ENCODE peak calls at places on chromosomes 11 and 22, in ten cellular contexts. One of them, this sample, is unnamed.
A peak's percentile ranks its signal among the peaks of the same experiment; 100 is the strongest.

GRCh38 chr11:88354909-88355308 is 17.4 kb upstream of the CTSC start:
- DNase-seq in ELF-1: no peak
- DNase-seq in NCI-H460: no peak
- DNase-seq in HTR-8/SVneo: no peak
- DNase-seq in A172: no peak
- DNase-seq in hippocampal formation: no peak
- DNase-seq in astrocyte of the spinal cord: no peak
- DNase-seq in T follicular helper cell: no peak
- DNase-seq in H54: no peak
- DNase-seq in RPMI7951: no peak
- DNase-seq in this sample: no peak

GRCh38 chr11:67265633-67266423 is 445 bp upstream of the GRK2 start:
- DNase-seq in ELF-1: peak; percentile 72
- DNase-seq in NCI-H460: peak; percentile 46
- DNase-seq in HTR-8/SVneo: peak; percentile 92
- DNase-seq in A172: no peak
- DNase-seq in hippocampal formation: peak; percentile 67
- DNase-seq in astrocyte of the spinal cord: no peak
- DNase-seq in T follicular helper cell: peak; percentile 68
- DNase-seq in H54: peak; percentile 88
- DNase-seq in RPMI7951: peak; percentile 54
- DNase-seq in this sample: peak; percentile 73

GRCh38 chr11:76599041-76600013 is 71.2 kb downstream of the LRRC32 start:
- DNase-seq in ELF-1: peak; percentile 81
- DNase-seq in NCI-H460: no peak
- DNase-seq in HTR-8/SVneo: peak; percentile 76
- DNase-seq in A172: peak; percentile 52
- DNase-seq in hippocampal formation: no peak
- DNase-seq in astrocyte of the spinal cord: peak; percentile 72
- DNase-seq in T follicular helper cell: no peak
- DNase-seq in H54: no peak
- DNase-seq in RPMI7951: peak; percentile 86
- DNase-seq in this sample: no peak

GRCh38 chr11:69868871-69869270 is 49.7 kb upstream of the FGF3 start:
- DNase-seq in ELF-1: no peak
- DNase-seq in NCI-H460: no peak
- DNase-seq in HTR-8/SVneo: no peak
- DNase-seq in A172: no peak
- DNase-seq in hippocampal formation: no peak
- DNase-seq in astrocyte of the spinal cord: no peak
- DNase-seq in T follicular helper cell: no peak
- DNase-seq in H54: no peak
- DNase-seq in RPMI7951: no peak
- DNase-seq in this sample: no peak

GRCh38 chr11:111913031-111913861 is 712 bp downstream of the HSPB2 start:
- DNase-seq in ELF-1: no peak
- DNase-seq in NCI-H460: no peak
- DNase-seq in HTR-8/SVneo: no peak
- DNase-seq in A172: no peak
- DNase-seq in hippocampal formation: no peak
- DNase-seq in astrocyte of the spinal cord: no peak
- DNase-seq in T follicular helper cell: no peak
- DNase-seq in H54: no peak
- DNase-seq in RPMI7951: no peak
- DNase-seq in this sample: no peak

GRCh38 chr11:86891020-86891419 is 64.2 kb downstream of the FZD4 start:
- DNase-seq in ELF-1: peak; percentile 76
- DNase-seq in NCI-H460: no peak
- DNase-seq in HTR-8/SVneo: no peak
- DNase-seq in A172: no peak
- DNase-seq in hippocampal formation: no peak
- DNase-seq in astrocyte of the spinal cord: no peak
- DNase-seq in T follicular helper cell: no peak
- DNase-seq in H54: no peak
- DNase-seq in RPMI7951: no peak
- DNase-seq in this sample: no peak

GRCh38 chr11:79390477-79390876 is 50.4 kb downstream of the TENM4 start:
- DNase-seq in ELF-1: no peak
- DNase-seq in NCI-H460: no peak
- DNase-seq in HTR-8/SVneo: no peak
- DNase-seq in A172: no peak
- DNase-seq in hippocampal formation: no peak
- DNase-seq in astrocyte of the spinal cord: no peak
- DNase-seq in T follicular helper cell: no peak
- DNase-seq in H54: no peak
- DNase-seq in RPMI7951: peak; percentile 57
- DNase-seq in this sample: no peak

GRCh38 chr11:108122166-108122628 is 830 bp downstream of the ACAT1 start:
- DNase-seq in ELF-1: peak; percentile 9
- DNase-seq in NCI-H460: no peak
- DNase-seq in HTR-8/SVneo: peak; percentile 34
- DNase-seq in A172: peak; percentile 7
- DNase-seq in hippocampal formation: peak; percentile 22
- DNase-seq in astrocyte of the spinal cord: peak; percentile 31
- DNase-seq in T follicular helper cell: no peak
- DNase-seq in H54: no peak
- DNase-seq in RPMI7951: peak; percentile 42
- DNase-seq in this sample: no peak

GRCh38 chr11:33957304-33957917 is 65.5 kb upstream of the LMO2 start:
- DNase-seq in ELF-1: no peak
- DNase-seq in NCI-H460: no peak
- DNase-seq in HTR-8/SVneo: no peak
- DNase-seq in A172: no peak
- DNase-seq in hippocampal formation: no peak
- DNase-seq in astrocyte of the spinal cord: no peak
- DNase-seq in T follicular helper cell: no peak
- DNase-seq in H54: no peak
- DNase-seq in RPMI7951: no peak
- DNase-seq in this sample: no peak

GRCh38 chr11:2787816-2788750 is 88.3 kb upstream of the KCNQ1OT1 start:
- DNase-seq in ELF-1: peak; percentile 60
- DNase-seq in NCI-H460: no peak
- DNase-seq in HTR-8/SVneo: no peak
- DNase-seq in A172: no peak
- DNase-seq in hippocampal formation: no peak
- DNase-seq in astrocyte of the spinal cord: no peak
- DNase-seq in T follicular helper cell: no peak
- DNase-seq in H54: no peak
- DNase-seq in RPMI7951: no peak
- DNase-seq in this sample: no peak

GRCh38 chr22:49544286-49544685 is 283.4 kb downstream of the BRD1 start:
- DNase-seq in ELF-1: peak; percentile 62
- DNase-seq in NCI-H460: no peak
- DNase-seq in HTR-8/SVneo: no peak
- DNase-seq in A172: no peak
- DNase-seq in hippocampal formation: no peak
- DNase-seq in astrocyte of the spinal cord: no peak
- DNase-seq in T follicular helper cell: no peak
- DNase-seq in H54: no peak
- DNase-seq in RPMI7951: no peak
- DNase-seq in this sample: no peak

GRCh38 chr11:88827018-88827676 is 238.6 kb downstream of the GRM5 start:
- DNase-seq in ELF-1: no peak
- DNase-seq in NCI-H460: no peak
- DNase-seq in HTR-8/SVneo: no peak
- DNase-seq in A172: no peak
- DNase-seq in hippocampal formation: no peak
- DNase-seq in astrocyte of the spinal cord: no peak
- DNase-seq in T follicular helper cell: no peak
- DNase-seq in H54: no peak
- DNase-seq in RPMI7951: no peak
- DNase-seq in this sample: no peak

GRCh38 chr11:106464728-106465127 is 387.3 kb downstream of the AASDHPPT start:
- DNase-seq in ELF-1: no peak
- DNase-seq in NCI-H460: no peak
- DNase-seq in HTR-8/SVneo: no peak
- DNase-seq in A172: no peak
- DNase-seq in hippocampal formation: no peak
- DNase-seq in astrocyte of the spinal cord: no peak
- DNase-seq in T follicular helper cell: no peak
- DNase-seq in H54: no peak
- DNase-seq in RPMI7951: no peak
- DNase-seq in this sample: no peak

GRCh38 chr11:106986261-106986660 is 32.0 kb downstream of the GUCY1A2 start:
- DNase-seq in ELF-1: no peak
- DNase-seq in NCI-H460: no peak
- DNase-seq in HTR-8/SVneo: no peak
- DNase-seq in A172: no peak
- DNase-seq in hippocampal formation: no peak
- DNase-seq in astrocyte of the spinal cord: peak; percentile 62
- DNase-seq in T follicular helper cell: no peak
- DNase-seq in H54: no peak
- DNase-seq in RPMI7951: peak; percentile 34
- DNase-seq in this sample: peak; percentile 85

GRCh38 chr11:76624515-76625379 is 45.8 kb downstream of the LRRC32 start:
- DNase-seq in ELF-1: peak; percentile 88
- DNase-seq in NCI-H460: no peak
- DNase-seq in HTR-8/SVneo: no peak
- DNase-seq in A172: no peak
- DNase-seq in hippocampal formation: no peak
- DNase-seq in astrocyte of the spinal cord: no peak
- DNase-seq in T follicular helper cell: no peak
- DNase-seq in H54: no peak
- DNase-seq in RPMI7951: no peak
- DNase-seq in this sample: no peak

GRCh38 chr11:116733959-116734517 is 38.7 kb downstream of the BUD13 start:
- DNase-seq in ELF-1: no peak
- DNase-seq in NCI-H460: no peak
- DNase-seq in HTR-8/SVneo: no peak
- DNase-seq in A172: no peak
- DNase-seq in hippocampal formation: no peak
- DNase-seq in astrocyte of the spinal cord: no peak
- DNase-seq in T follicular helper cell: no peak
- DNase-seq in H54: no peak
- DNase-seq in RPMI7951: no peak
- DNase-seq in this sample: no peak

GRCh38 chr22:19109198-19110063 is 12.8 kb downstream of the DGCR2 start:
- DNase-seq in ELF-1: no peak
- DNase-seq in NCI-H460: no peak
- DNase-seq in HTR-8/SVneo: no peak
- DNase-seq in A172: no peak
- DNase-seq in hippocampal formation: no peak
- DNase-seq in astrocyte of the spinal cord: peak; percentile 40
- DNase-seq in T follicular helper cell: peak; percentile 44
- DNase-seq in H54: no peak
- DNase-seq in RPMI7951: peak; percentile 4
- DNase-seq in this sample: peak; percentile 30

GRCh38 chr22:30252411-30253204 is 6.0 kb upstream of the LIF start:
- DNase-seq in ELF-1: peak; percentile 36
- DNase-seq in NCI-H460: no peak
- DNase-seq in HTR-8/SVneo: no peak
- DNase-seq in A172: peak; percentile 78
- DNase-seq in hippocampal formation: no peak
- DNase-seq in astrocyte of the spinal cord: no peak
- DNase-seq in T follicular helper cell: no peak
- DNase-seq in H54: peak; percentile 45
- DNase-seq in RPMI7951: peak; percentile 74
- DNase-seq in this sample: no peak

GRCh38 chr22:28034760-28035401 is 115.8 kb upstream of the PITPNB start:
- DNase-seq in ELF-1: no peak
- DNase-seq in NCI-H460: no peak
- DNase-seq in HTR-8/SVneo: no peak
- DNase-seq in A172: peak; percentile 45
- DNase-seq in hippocampal formation: no peak
- DNase-seq in astrocyte of the spinal cord: peak; percentile 54
- DNase-seq in T follicular helper cell: no peak
- DNase-seq in H54: no peak
- DNase-seq in RPMI7951: peak; percentile 28
- DNase-seq in this sample: peak; percentile 97

GRCh38 chr11:47593492-47593933 is 698 bp downstream of the C1QTNF4 start:
- DNase-seq in ELF-1: no peak
- DNase-seq in NCI-H460: no peak
- DNase-seq in HTR-8/SVneo: no peak
- DNase-seq in A172: no peak
- DNase-seq in hippocampal formation: no peak
- DNase-seq in astrocyte of the spinal cord: no peak
- DNase-seq in T follicular helper cell: no peak
- DNase-seq in H54: no peak
- DNase-seq in RPMI7951: no peak
- DNase-seq in this sample: no peak

GRCh38 chr11:82586581-82586980 is 147.1 kb downstream of the FAM181B start:
- DNase-seq in ELF-1: no peak
- DNase-seq in NCI-H460: no peak
- DNase-seq in HTR-8/SVneo: no peak
- DNase-seq in A172: no peak
- DNase-seq in hippocampal formation: no peak
- DNase-seq in astrocyte of the spinal cord: no peak
- DNase-seq in T follicular helper cell: no peak
- DNase-seq in H54: no peak
- DNase-seq in RPMI7951: no peak
- DNase-seq in this sample: no peak

GRCh38 chr22:17264321-17265052 is 45.3 kb upstream of the ADA2 start:
- DNase-seq in ELF-1: peak; percentile 90
- DNase-seq in NCI-H460: no peak
- DNase-seq in HTR-8/SVneo: peak; percentile 45
- DNase-seq in A172: no peak
- DNase-seq in hippocampal formation: no peak
- DNase-seq in astrocyte of the spinal cord: peak; percentile 48
- DNase-seq in T follicular helper cell: no peak
- DNase-seq in H54: no peak
- DNase-seq in RPMI7951: no peak
- DNase-seq in this sample: peak; percentile 58

GRCh38 chr11:100801225-100801999 is 114.3 kb downstream of the ARHGAP42 start:
- DNase-seq in ELF-1: no peak
- DNase-seq in NCI-H460: no peak
- DNase-seq in HTR-8/SVneo: no peak
- DNase-seq in A172: no peak
- DNase-seq in hippocampal formation: no peak
- DNase-seq in astrocyte of the spinal cord: no peak
- DNase-seq in T follicular helper cell: no peak
- DNase-seq in H54: no peak
- DNase-seq in RPMI7951: no peak
- DNase-seq in this sample: no peak

GRCh38 chr11:8090756-8091155 is 9.7 kb downstream of the TUB start:
- DNase-seq in ELF-1: peak; percentile 79
- DNase-seq in NCI-H460: peak; percentile 11
- DNase-seq in HTR-8/SVneo: peak; percentile 26
- DNase-seq in A172: peak; percentile 40
- DNase-seq in hippocampal formation: peak; percentile 21
- DNase-seq in astrocyte of the spinal cord: no peak
- DNase-seq in T follicular helper cell: no peak
- DNase-seq in H54: no peak
- DNase-seq in RPMI7951: peak; percentile 10
- DNase-seq in this sample: peak; percentile 33

GRCh38 chr22:37803195-37803635 is 4.5 kb upstream of the GCAT start:
- DNase-seq in ELF-1: peak; percentile 41
- DNase-seq in NCI-H460: no peak
- DNase-seq in HTR-8/SVneo: no peak
- DNase-seq in A172: no peak
- DNase-seq in hippocampal formation: no peak
- DNase-seq in astrocyte of the spinal cord: no peak
- DNase-seq in T follicular helper cell: no peak
- DNase-seq in H54: no peak
- DNase-seq in RPMI7951: no peak
- DNase-seq in this sample: no peak

GRCh38 chr11:12800032-12800671 is 125.9 kb downstream of the TEAD1 start:
- DNase-seq in ELF-1: peak; percentile 80
- DNase-seq in NCI-H460: no peak
- DNase-seq in HTR-8/SVneo: peak; percentile 51
- DNase-seq in A172: peak; percentile 86
- DNase-seq in hippocampal formation: no peak
- DNase-seq in astrocyte of the spinal cord: peak; percentile 80
- DNase-seq in T follicular helper cell: no peak
- DNase-seq in H54: peak; percentile 57
- DNase-seq in RPMI7951: peak; percentile 74
- DNase-seq in this sample: peak; percentile 39

GRCh38 chr11:113577356-113578163 is 102.4 kb upstream of the DRD2 start:
- DNase-seq in ELF-1: peak; percentile 62
- DNase-seq in NCI-H460: no peak
- DNase-seq in HTR-8/SVneo: no peak
- DNase-seq in A172: no peak
- DNase-seq in hippocampal formation: no peak
- DNase-seq in astrocyte of the spinal cord: no peak
- DNase-seq in T follicular helper cell: no peak
- DNase-seq in H54: no peak
- DNase-seq in RPMI7951: peak; percentile 43
- DNase-seq in this sample: no peak